ENCODE peak calls at places on chromosomes 13 and 19, in eight cellular contexts. R, K, I, Q, P, F, B and L are unnamed samples.

GRCh38 chr13:24381539-24382265 is 72.3 kb downstream of the C1QTNF9 start:
- DNase-seq in R (no peak), K (no peak), I (no peak), Q (no peak), P (no peak), F (no peak), B (no peak), L (no peak)

GRCh38 chr19:47723573-47723923 is 10.3 kb downstream of the EHD2 start:
- DNase-seq in R (no peak), K (no peak), I (no peak), Q (no peak), P (no peak), F (no peak), B (no peak), L (no peak)

GRCh38 chr19:7916137-7916907 is 1.7 kb downstream of the TGFBR3L start:
- DNase-seq in R (peak), K (peak), I (no peak), Q (no peak), P (no peak), F (no peak), B (no peak), L (peak)

GRCh38 chr19:30076101-30076551 is 134.1 kb downstream of the URI1 start:
- DNase-seq in R (no peak), K (no peak), I (no peak), Q (no peak), P (no peak), F (no peak), B (no peak), L (no peak)

GRCh38 chr13:113082198-113083021 is 23.2 kb upstream of the F7 start:
- DNase-seq in R (no peak), K (no peak), I (no peak), Q (no peak), P (no peak), F (no peak), B (no peak), L (no peak)

GRCh38 chr19:10219678-10220077 is 11.5 kb downstream of the S1PR2 start:
- DNase-seq in R (peak), K (no peak), I (no peak), Q (no peak), P (no peak), F (no peak), B (no peak), L (no peak)

GRCh38 chr13:36259361-36260137 is 38.1 kb downstream of the CCDC169 start:
- DNase-seq in R (no peak), K (no peak), I (no peak), Q (no peak), P (no peak), F (no peak), B (no peak), L (no peak)

GRCh38 chr19:15330801-15331418 is 1.4 kb downstream of the BRD4 start:
- DNase-seq in R (no peak), K (no peak), I (no peak), Q (no peak), P (peak), F (no peak), B (peak), L (peak)

GRCh38 chr19:3720533-3720917 is 12.3 kb downstream of the TJP3 start:
- DNase-seq in R (no peak), K (no peak), I (no peak), Q (no peak), P (no peak), F (no peak), B (no peak), L (no peak)

GRCh38 chr13:76903544-76904162 is 17.4 kb upstream of the KCTD12 start:
- DNase-seq in R (peak), K (peak), I (no peak), Q (peak), P (peak), F (peak), B (peak), L (peak)